ENCODE peak calls at places on chromosomes 13 and 19, in six cellular contexts. C, X, O, M, J and Y are unnamed samples. For H3K36me3, the result is how much of the 10 kb centered on the place peaks cover.

GRCh38 chr13:112106467-112107141 is 39.7 kb downstream of the SOX1 start:
- DNase-seq in M (no peak), J (no peak), C (no peak), O (no peak), X (no peak), Y (no peak)

GRCh38 chr19:3544742-3545668 is 6.0 kb downstream of the TEKTIP1 start:
- DNase-seq in J (peak), M (peak), O (peak), C (no peak), X (peak), Y (peak)

GRCh38 chr13:99870541-99870940 is 101.0 kb downstream of the ZIC5 start:
- DNase-seq in M (no peak), C (no peak), X (no peak), J (no peak), O (no peak), Y (no peak)

GRCh38 chr13:109509154-109509905 is 277.1 kb downstream of the IRS2 start:
- DNase-seq in C (no peak), X (no peak), M (peak), J (no peak), O (peak), Y (no peak)

GRCh38 chr13:55728229-55728628 is 1412.5 kb upstream of the PRR20A start:
- DNase-seq in X (no peak), C (no peak), M (no peak), O (no peak), J (no peak), Y (no peak)

GRCh38 chr19:38210458-38210987 is 13.5 kb downstream of the DPF1 start:
- DNase-seq in C (no peak), X (peak), M (no peak), O (no peak), J (peak), Y (no peak)

GRCh38 chr13:70394149-70394548 is 285.9 kb upstream of the KLHL1 start:
- DNase-seq in O (no peak), X (no peak), C (no peak), M (no peak), J (no peak), Y (no peak)

GRCh38 chr13:50529154-50529882 is 314.2 kb downstream of the DLEU7 start:
- DNase-seq in C (peak), M (peak), X (peak), J (peak), O (peak), Y (peak)

GRCh38 chr13:27170221-27170520 is 1.4 kb downstream of the USP12 start:
- DNase-seq in J (no peak), C (no peak), X (no peak), M (no peak), O (peak), Y (no peak)

GRCh38 chr13:27170521-27171243 is 929 bp downstream of the USP12 start:
- DNase-seq in M (peak), C (peak), J (peak), X (peak), O (no peak), Y (peak)

GRCh38 chr13:27171244-27171829 is at the start of gene USP12:
- DNase-seq in C (no peak), O (peak), M (peak), X (peak), J (peak), Y (peak)

GRCh38 chr13:27172495-27172842 is 858 bp upstream of the USP12 start:
- DNase-seq in J (no peak), X (no peak), O (no peak), M (no peak), C (no peak), Y (no peak)

GRCh38 chr13:27171830-27172494 is 351 bp upstream of the USP12 start:
- DNase-seq in C (peak), O (peak), X (peak), J (peak), M (peak), Y (peak)
- H3K27ac ChIP-seq in C (peak), O (peak), X (peak), J (peak), M (peak), Y (peak)

DNA sequence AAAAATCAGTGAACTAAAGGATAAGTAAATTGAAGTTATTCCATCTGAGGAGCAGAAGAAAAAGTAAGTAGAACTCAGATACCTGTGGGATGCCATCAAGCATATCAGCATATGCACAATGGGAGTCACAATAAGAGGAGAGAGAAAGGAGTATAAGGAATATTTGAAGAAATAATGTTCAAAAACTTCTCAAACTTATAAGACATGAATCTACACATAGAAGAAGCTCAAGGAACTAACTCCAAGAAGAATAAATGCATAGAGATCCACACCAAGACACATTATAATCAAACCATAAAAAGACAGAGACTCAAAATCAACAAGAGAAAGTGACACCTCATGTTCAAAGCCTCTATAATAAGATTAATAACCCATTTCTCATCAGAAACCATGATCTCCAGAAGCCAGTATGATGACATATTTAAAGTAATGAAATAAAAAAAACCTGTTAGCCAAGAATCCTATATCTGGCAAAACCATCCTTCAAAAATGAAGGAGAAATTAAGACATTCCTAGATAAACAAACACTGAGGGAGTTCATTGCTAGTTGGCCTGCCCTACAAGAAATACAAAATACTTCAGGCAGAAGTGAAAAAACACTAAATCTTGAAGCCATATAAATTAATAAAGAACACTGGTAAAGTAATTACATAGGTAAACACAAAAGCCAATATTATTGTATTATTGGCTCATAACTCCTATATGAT is 3.8 kb upstream of the ZNF233 start:
- DNase-seq in C (no peak), M (no peak), J (no peak), O (no peak), X (no peak), Y (no peak)
- H3K36me3 ChIP-seq in C (under half), M (under half), J (under half), O (under half), X (under half), Y (under half)

GRCh38 chr19:52170863-52171320 is 529 bp downstream of the ZNF836 start:
- DNase-seq in O (no peak), M (no peak), X (peak), C (no peak), J (peak), Y (peak)

GRCh38 chr19:52172347-52172746 is 926 bp upstream of the ZNF836 start:
- DNase-seq in J (no peak), X (no peak), M (no peak), O (no peak), C (no peak), Y (no peak)

GRCh38 chr19:52171321-52172169 is at the start of gene ZNF836:
- DNase-seq in O (peak), M (peak), J (peak), X (peak), C (no peak), Y (peak)

GRCh38 chr19:52176574-52176973 is 5.2 kb upstream of the ZNF836 start:
- DNase-seq in C (no peak), M (no peak), X (no peak), J (no peak), O (no peak), Y (no peak)
- H3K27ac ChIP-seq in C (no peak), M (no peak), X (no peak), J (no peak), O (no peak), Y (no peak)

GRCh38 chr19:14198384-14199376 is 7.3 kb downstream of the ADGRL1 start:
- DNase-seq in X (no peak), M (no peak), C (no peak), O (no peak), J (no peak), Y (no peak)

GRCh38 chr19:14197882-14198281 is 8.1 kb downstream of the ADGRL1 start:
- DNase-seq in X (no peak), J (no peak), M (no peak), O (no peak), C (no peak), Y (no peak)

DNA sequence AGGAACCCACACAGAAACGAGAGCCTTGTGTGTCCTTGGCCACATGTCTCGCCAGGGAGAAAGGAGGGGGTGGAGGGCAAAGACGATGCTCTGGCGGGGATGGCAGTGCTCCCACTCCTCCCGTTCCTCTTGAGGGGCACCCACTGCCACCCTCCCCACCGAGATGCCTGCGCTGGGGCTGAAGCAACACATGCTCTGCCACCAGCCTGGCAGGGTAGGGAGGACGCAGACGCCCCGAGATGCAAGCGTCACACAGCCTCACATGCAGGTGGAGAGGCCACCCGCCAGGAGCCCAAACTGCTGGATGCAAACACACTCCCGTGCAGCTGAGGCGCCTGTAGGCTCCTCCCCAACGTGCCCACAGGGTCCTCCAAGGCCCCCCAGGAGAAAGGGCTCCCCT is 2.7 kb downstream of the ADGRL1 start:
- DNase-seq in J (no peak), C (no peak), O (no peak), X (no peak), M (no peak), Y (no peak)
- H3K36me3 ChIP-seq in J (under half), C (under half), O (under half), X (under half), M (under half), Y (under half)

GRCh38 chr13:31755803-31756212 is 16.5 kb downstream of the RXFP2 start:
- DNase-seq in X (no peak), M (no peak), C (no peak), O (no peak), J (no peak), Y (no peak)
- H3K27ac ChIP-seq in X (peak), M (no peak), C (no peak), O (no peak), J (no peak), Y (no peak)

DNA sequence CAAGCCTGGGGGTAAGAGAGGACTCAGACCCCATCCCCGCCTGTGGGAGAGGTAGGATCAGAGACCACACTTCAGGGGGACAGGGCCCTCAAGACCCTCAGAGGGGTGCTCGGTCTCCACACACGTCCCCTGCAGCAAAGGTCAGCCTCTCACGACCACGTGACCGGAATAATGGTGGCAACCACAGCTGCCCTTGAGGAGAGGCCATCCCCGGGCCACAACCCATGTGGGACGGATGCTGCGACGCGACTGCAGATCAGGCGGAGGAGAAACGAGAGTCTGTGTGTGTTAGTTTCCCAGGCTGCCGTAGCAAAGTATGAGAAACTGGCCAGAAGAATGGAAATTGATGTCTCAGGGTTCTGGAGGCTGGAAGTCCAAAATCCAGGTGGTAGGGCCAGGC is 8.9 kb downstream of the MED25 start:
- DNase-seq in X (no peak), J (no peak), O (no peak), C (no peak), M (no peak), Y (no peak)
- H3K36me3 ChIP-seq in X (under half), J (under half), O (under half), C (under half), M (under half), Y (half or more)

DNA sequence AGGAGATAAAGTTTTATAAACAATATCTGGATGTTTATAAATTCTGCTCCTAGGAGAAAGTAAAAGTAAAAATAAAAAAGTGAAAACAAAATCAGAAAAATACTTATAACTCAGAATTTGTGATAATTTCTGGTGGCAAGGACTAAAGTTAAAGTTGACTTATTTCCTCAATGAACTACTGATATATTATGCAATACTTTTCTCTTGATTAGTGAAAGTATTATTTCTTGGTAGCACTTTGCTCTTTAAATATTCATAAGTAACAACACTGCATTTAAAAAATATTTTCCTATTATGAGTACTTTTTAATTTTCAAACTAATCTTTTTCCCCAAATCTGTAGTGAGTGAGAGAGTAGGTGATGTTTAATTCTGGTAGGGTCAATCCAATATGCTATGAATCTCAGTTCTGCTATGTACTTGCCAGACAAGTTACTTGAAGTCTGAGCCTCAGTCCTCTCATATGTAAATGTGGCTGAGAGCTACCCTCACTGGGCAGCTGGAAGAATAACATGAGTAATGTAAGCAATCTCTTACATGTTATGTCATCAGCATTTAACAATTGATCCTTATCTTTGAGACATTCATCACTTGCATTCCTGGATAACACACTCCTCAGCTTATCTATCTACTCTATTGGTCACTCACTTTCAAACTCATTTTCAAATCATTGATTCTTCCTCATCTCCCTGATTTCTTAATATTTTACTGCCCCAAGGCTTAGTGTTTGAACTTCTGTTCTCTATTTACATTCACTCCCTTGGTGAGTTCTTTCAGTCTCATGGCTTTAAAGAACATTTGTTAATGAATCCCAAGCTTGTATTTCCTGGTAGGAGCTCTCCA is 239.0 kb downstream of the RGCC start:
- DNase-seq in J (peak), M (peak), X (no peak), O (peak), C (peak), Y (no peak)
- H3K27ac ChIP-seq in J (peak), M (peak), X (peak), O (no peak), C (no peak), Y (peak)